ENCODE peak calls at places on chromosomes 13 and 19, in nine cellular contexts. V is psoas muscle, Q is tibial artery, E is left lung, D is glutamatergic neuron, Z is endothelial cell, B is spleen, W is heart right ventricle, U is fibroblast of lung. J is an unnamed sample.
A peak's percentile ranks its signal among the peaks of the same experiment; 100 is the strongest.

GRCh38 chr13:55820817-55821216 is 1319.9 kb upstream of the PRR20A start:
- DNase-seq in W (no peak), V (no peak), B (no peak), U (no peak), Q (no peak), Z (no peak), D (no peak), E (no peak), J (no peak)

GRCh38 chr13:85529216-85529590 is 270.0 kb downstream of the SLITRK6 start:
- DNase-seq in B (no peak), W (no peak), U (peak; percentile 51), V (no peak), E (no peak), D (no peak), Q (no peak), Z (no peak), J (peak; percentile 18)

GRCh38 chr13:29858667-29859066 is 8.2 kb upstream of the UBL3 start:
- DNase-seq in U (peak; percentile 69), B (no peak), E (no peak), Z (no peak), D (no peak), W (no peak), Q (no peak), V (no peak), J (peak; percentile 69)

GRCh38 chr13:99015606-99016520 is 38.0 kb upstream of the DOCK9 start:
- DNase-seq in B (no peak), Z (no peak), Q (no peak), U (no peak), W (no peak), D (no peak), V (no peak), E (no peak), J (peak; percentile 30)

GRCh38 chr19:39499082-39499642 is 415 bp downstream of the DLL3 start:
- DNase-seq in D (peak; percentile 69), B (peak; percentile 73), Z (peak; percentile 53), W (no peak), Q (no peak), E (no peak), U (peak; percentile 16), V (no peak), J (no peak)

GRCh38 chr13:31433756-31434155 is 234.0 kb downstream of the B3GLCT start:
- DNase-seq in D (no peak), Z (no peak), B (no peak), V (no peak), U (no peak), E (no peak), W (no peak), Q (no peak), J (peak; percentile 33)

GRCh38 chr13:31848621-31849020 is 109.3 kb downstream of the RXFP2 start:
- DNase-seq in U (no peak), Z (no peak), W (no peak), B (no peak), D (no peak), V (no peak), Q (no peak), E (no peak), J (no peak)

GRCh38 chr13:85313761-85314503 is 485.3 kb downstream of the SLITRK6 start:
- DNase-seq in Q (no peak), E (no peak), D (no peak), B (no peak), U (peak; percentile 77), V (no peak), W (no peak), Z (no peak), J (peak; percentile 1)

GRCh38 chr13:110345266-110345665 is 38.2 kb downstream of the COL4A2 start:
- DNase-seq in Q (no peak), W (no peak), B (no peak), U (no peak), V (no peak), D (no peak), E (no peak), Z (no peak), J (no peak)

GRCh38 chr13:44915962-44916361 is 73.3 kb downstream of the NUFIP1 start:
- DNase-seq in U (no peak), Z (no peak), Q (no peak), W (no peak), E (no peak), B (no peak), D (no peak), V (no peak), J (no peak)

GRCh38 chr19:50432658-50433057 is at the start of gene MYBPC2:
- DNase-seq in B (no peak), U (no peak), Q (no peak), E (no peak), W (no peak), V (peak; percentile 70), D (no peak), Z (no peak), J (no peak)

GRCh38 chr13:97072297-97072696 is 78.0 kb upstream of the OXGR1 start:
- DNase-seq in Z (no peak), W (no peak), V (no peak), Q (no peak), B (no peak), E (no peak), D (no peak), U (no peak), J (no peak)

GRCh38 chr13:97068146-97068545 is 73.9 kb upstream of the OXGR1 start:
- DNase-seq in B (no peak), W (no peak), D (no peak), V (no peak), E (no peak), U (no peak), Z (peak; percentile 6), Q (no peak), J (no peak)

GRCh38 chr13:97068964-97069815 is 74.9 kb upstream of the OXGR1 start:
- DNase-seq in U (no peak), W (no peak), D (no peak), Z (no peak), E (no peak), B (no peak), Q (no peak), V (no peak), J (no peak)

DNA sequence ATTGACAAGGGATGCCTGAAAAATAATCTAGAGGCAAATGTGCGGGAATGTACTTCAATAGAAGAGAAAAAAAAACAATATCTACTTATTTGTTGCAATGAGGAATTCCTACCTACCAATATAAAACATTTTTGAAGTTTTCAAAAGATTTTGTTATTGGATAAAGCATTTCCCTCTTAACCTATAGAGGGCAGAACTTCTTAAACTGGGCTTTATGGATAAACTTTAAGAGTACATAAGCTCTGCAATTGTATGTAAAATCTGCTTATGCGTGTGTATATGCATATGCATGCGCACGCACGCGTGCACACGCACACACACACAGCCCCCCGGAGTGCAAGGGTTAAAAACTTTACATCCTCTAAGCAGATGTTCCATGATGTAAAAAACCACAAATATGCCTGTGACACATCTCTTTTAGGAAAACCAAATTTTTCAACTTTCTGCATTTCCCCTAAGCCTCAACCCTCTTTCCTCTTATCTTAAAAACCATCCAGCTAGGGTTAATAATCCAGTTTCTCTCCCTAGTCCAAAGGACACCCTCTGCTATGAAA is 73.1 kb upstream of the OXGR1 start:
- DNase-seq in E (no peak), Z (no peak), Q (no peak), D (no peak), B (no peak), V (no peak), U (peak; percentile 48), W (no peak), J (peak; percentile 15)
- TF ChIP-seq CTCF in E (no peak), Z (no peak), Q (no peak), D (no peak), B (no peak), V (no peak), U (no peak), W (no peak), J (no peak)

GRCh38 chr19:3469638-3470499 is 10.5 kb downstream of the SMIM24 start:
- DNase-seq in B (no peak), U (no peak), D (no peak), V (peak; percentile 65), E (no peak), Z (no peak), W (no peak), Q (no peak), J (no peak)
- TF ChIP-seq CTCF in B (no peak), U (no peak), D (no peak), V (no peak), E (no peak), Z (no peak), W (no peak), Q (no peak), J (peak; percentile 15)

GRCh38 chr13:24221007-24221406 is 60.5 kb downstream of the SPATA13 start:
- DNase-seq in V (no peak), U (no peak), Z (no peak), W (no peak), D (no peak), E (no peak), B (no peak), Q (no peak), J (no peak)

GRCh38 chr13:24218977-24219376 is 58.5 kb downstream of the SPATA13 start:
- DNase-seq in V (no peak), Q (no peak), U (no peak), B (no peak), E (no peak), W (no peak), Z (no peak), D (no peak), J (peak; percentile 63)

GRCh38 chr13:24217601-24218281 is 57.2 kb downstream of the SPATA13 start:
- DNase-seq in W (no peak), E (no peak), D (no peak), U (peak; percentile 9), B (no peak), V (no peak), Z (no peak), Q (no peak), J (peak; percentile 23)

GRCh38 chr13:24218320-24218719 is 57.8 kb downstream of the SPATA13 start:
- DNase-seq in W (no peak), B (no peak), U (no peak), E (no peak), Z (no peak), V (no peak), D (no peak), Q (no peak), J (no peak)

DNA sequence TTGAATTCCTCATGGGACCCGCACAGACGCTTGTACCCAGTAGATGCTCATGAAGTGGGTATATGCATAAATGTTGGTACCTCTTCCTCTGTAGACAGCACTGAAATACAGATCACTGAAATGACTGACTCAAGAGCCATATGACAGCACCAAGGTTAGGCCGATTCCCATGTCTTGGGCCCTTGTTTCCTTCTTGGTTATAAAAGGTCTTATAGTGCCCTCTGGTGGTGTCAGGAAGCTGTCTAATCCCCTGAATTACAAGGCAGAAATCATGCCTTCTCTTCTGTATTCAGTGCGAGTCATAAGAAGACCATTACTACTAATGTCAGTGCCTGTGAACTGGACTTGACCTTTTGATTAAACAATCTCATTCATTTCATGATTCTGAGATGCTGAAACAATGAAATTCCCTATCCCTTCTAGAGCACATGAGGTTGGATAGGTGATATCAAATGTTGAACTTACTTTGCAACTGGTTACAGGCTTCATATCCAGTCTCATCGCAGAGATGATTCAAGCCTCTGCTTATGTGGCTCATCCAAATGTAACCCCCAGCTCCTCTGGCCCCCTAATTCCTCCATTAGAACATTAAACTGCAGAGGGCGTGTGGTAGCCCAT is 59.7 kb downstream of the SPATA13 start:
- DNase-seq in B (no peak), D (no peak), U (peak; percentile 72), V (no peak), Q (peak; percentile 57), E (no peak), W (peak; percentile 70), Z (peak; percentile 61), J (peak; percentile 85)
- TF ChIP-seq CTCF in B (peak; percentile 84), D (peak; percentile 59), U (peak; percentile 71), V (peak; percentile 72), Q (peak; percentile 89), E (peak; percentile 81), W (peak; percentile 87), Z (peak; percentile 47), J (peak; percentile 85)

GRCh38 chr13:91162180-91162579 is 185.3 kb upstream of the MIR17HG start:
- DNase-seq in U (no peak), Q (no peak), V (no peak), B (no peak), Z (no peak), E (no peak), D (no peak), W (no peak), J (no peak)
- TF ChIP-seq CTCF in U (no peak), Q (no peak), V (no peak), B (no peak), Z (no peak), E (no peak), D (no peak), W (no peak), J (no peak)

J was measured in AG10803.